ENCODE peak calls at places on chromosomes 4 and X, in five cellular contexts. H, Y, G, X and T are unnamed samples.

GRCh38 chr4:120082286-120082685 is 15.6 kb upstream of the MAD2L1 start:
- DNase-seq in X (no peak), G (no peak), H (no peak), Y (no peak), T (no peak)

GRCh38 chr4:40305329-40306193 is 29.6 kb upstream of the CHRNA9 start:
- DNase-seq in Y (peak), X (no peak), G (no peak), H (no peak), T (no peak)

GRCh38 chrX:38519651-38520050 is 41.7 kb upstream of the TSPAN7 start:
- DNase-seq in H (no peak), X (no peak), Y (no peak), G (no peak), T (no peak)

GRCh38 chr4:76950052-76950845 is 697 bp downstream of the SEPTIN11 start:
- DNase-seq in H (peak), Y (peak), G (peak), X (peak), T (peak)

GRCh38 chrX:13652256-13653021 is 502 bp upstream of the TCEANC start:
- DNase-seq in Y (no peak), X (peak), H (peak), G (no peak), T (no peak)

GRCh38 chr4:47154816-47155370 is 123.5 kb downstream of the GABRB1 start:
- DNase-seq in X (no peak), G (no peak), Y (no peak), H (no peak), T (no peak)

GRCh38 chr4:140359571-140360427 is 13.6 kb upstream of the SCOC start:
- DNase-seq in H (peak), G (peak), X (peak), Y (peak), T (no peak)

GRCh38 chr4:167031534-167032156 is 202.6 kb downstream of the SPOCK3 start:
- DNase-seq in G (no peak), H (no peak), Y (no peak), X (no peak), T (no peak)

GRCh38 chr4:148300877-148301276 is 141.3 kb downstream of the NR3C2 start:
- DNase-seq in X (no peak), H (no peak), Y (no peak), G (no peak), T (no peak)

GRCh38 chr4:76772498-76773106 is 125.3 kb downstream of the SOWAHB start:
- DNase-seq in Y (no peak), G (no peak), H (no peak), X (peak), T (no peak)

GRCh38 chr4:54277691-54278090 is 48.6 kb downstream of the PDGFRA start:
- DNase-seq in G (no peak), H (no peak), Y (peak), X (no peak), T (no peak)

GRCh38 chrX:3514996-3515395 is 168.5 kb upstream of the MXRA5 start:
- DNase-seq in Y (no peak), X (no peak), G (no peak), H (no peak), T (no peak)

GRCh38 chr4:98516042-98516440 is 142.4 kb downstream of the TSPAN5 start:
- DNase-seq in G (no peak), X (peak), H (peak), Y (no peak), T (no peak)

GRCh38 chrX:95764972-95765451 is 919.6 kb upstream of the DIAPH2 start:
- DNase-seq in H (peak), X (peak), Y (no peak), G (no peak), T (no peak)

GRCh38 chr4:14853186-14853946 is 148.9 kb upstream of the CPEB2 start:
- DNase-seq in H (no peak), X (peak), Y (no peak), G (no peak), T (no peak)

GRCh38 chr4:169620846-169621228 is 459 bp downstream of the CLCN3 start:
- DNase-seq in G (peak), H (peak), Y (no peak), X (peak), T (peak)

GRCh38 chr4:114200026-114200425 is 220.6 kb upstream of the ARSJ start:
- DNase-seq in Y (no peak), G (no peak), X (no peak), H (no peak), T (no peak)

GRCh38 chr4:1164956-1165545 is 7.3 kb downstream of the SPON2 start:
- DNase-seq in X (no peak), H (no peak), Y (no peak), G (no peak), T (peak)

GRCh38 chrX:18676470-18676869 is 4.6 kb upstream of the RS1 start:
- DNase-seq in G (peak), Y (no peak), X (peak), H (no peak), T (no peak)

GRCh38 chr4:150302553-150302952 is 224.3 kb downstream of the DCLK2 start:
- DNase-seq in X (peak), G (no peak), Y (no peak), H (peak), T (no peak)

GRCh38 chr4:126954537-126955291 is 678.0 kb upstream of the INTU start:
- DNase-seq in G (no peak), H (no peak), X (no peak), Y (no peak), T (no peak)

GRCh38 chrX:63652086-63652775 is 132.8 kb downstream of the ARHGEF9 start:
- DNase-seq in H (no peak), X (no peak), Y (no peak), G (no peak), T (no peak)

GRCh38 chr4:151407018-151407417 is 2.0 kb upstream of the FHIP1A start:
- DNase-seq in X (no peak), Y (no peak), H (no peak), G (no peak), T (no peak)

GRCh38 chrX:68060506-68061205 is 372.6 kb downstream of the OPHN1 start:
- DNase-seq in X (no peak), Y (no peak), H (no peak), G (no peak), T (no peak)

GRCh38 chrX:135345328-135345645 is 36.0 kb downstream of the ETDC start:
- DNase-seq in Y (no peak), H (no peak), G (no peak), X (no peak), T (no peak)